ENCODE peak calls at places on chromosome 2, in four cellular contexts. G is A549, M is SK-N-SH, L is HepG2. J is an unnamed sample.

GRCh38 chr2:111678651-111679050 is 205.3 kb downstream of the ANAPC1 start:
- DNase-seq in M (no peak), G (no peak), L (no peak), J (no peak)

GRCh38 chr2:122236152-122236892 is 480.9 kb downstream of the TSN start:
- DNase-seq in M (peak; percentile 15), L (no peak), G (peak; percentile 64), J (no peak)

GRCh38 chr2:144099746-144100438 is 420.0 kb downstream of the ZEB2 start:
- DNase-seq in L (no peak), G (peak; percentile 52), M (no peak), J (no peak)

GRCh38 chr2:45264227-45265225 is 255.3 kb upstream of the SIX2 start:
- DNase-seq in M (no peak), L (no peak), G (no peak), J (no peak)

GRCh38 chr2:138445227-138445626 is 56.3 kb upstream of the SPOPL start:
- DNase-seq in G (no peak), M (peak; percentile 35), L (no peak), J (no peak)

GRCh38 chr2:174036825-174037224 is 71.7 kb upstream of the SP3 start:
- DNase-seq in M (no peak), L (no peak), G (no peak), J (peak; percentile 36)

GRCh38 chr2:186739739-186740138 is 45.9 kb downstream of the FAM171B start:
- DNase-seq in L (no peak), M (no peak), G (no peak), J (no peak)

GRCh38 chr2:174590928-174591648 is 6.5 kb downstream of the WIPF1 start:
- DNase-seq in L (no peak), G (no peak), M (no peak), J (no peak)

GRCh38 chr2:148042219-148042618 is 21.3 kb downstream of the MBD5 start:
- DNase-seq in L (no peak), G (no peak), M (no peak), J (no peak)
- TF ChIP-seq PBX3 in L (no peak), G (no peak), M (no peak), J (no peak)

GRCh38 chr2:231223001-231223375 is 24.6 kb downstream of the ARMC9 start:
- DNase-seq in M (no peak), L (no peak), G (no peak), J (no peak)

GRCh38 chr2:231223458-231223970 is 25.1 kb downstream of the ARMC9 start:
- DNase-seq in L (no peak), M (no peak), G (no peak), J (no peak)

GRCh38 chr2:231228223-231228622 is 29.8 kb downstream of the ARMC9 start:
- DNase-seq in L (no peak), M (no peak), G (no peak), J (peak; percentile 78)

GRCh38 chr2:231228974-231229373 is 30.5 kb downstream of the ARMC9 start:
- DNase-seq in G (no peak), L (no peak), M (peak; percentile 48), J (peak; percentile 11)

GRCh38 chr2:231227309-231228162 is 29.1 kb downstream of the ARMC9 start:
- DNase-seq in L (peak; percentile 84), G (peak; percentile 83), M (peak; percentile 85), J (peak; percentile 70)
- TF ChIP-seq PBX3 in L (no peak), G (no peak), M (peak; percentile 24), J (peak; percentile 68)

DNA sequence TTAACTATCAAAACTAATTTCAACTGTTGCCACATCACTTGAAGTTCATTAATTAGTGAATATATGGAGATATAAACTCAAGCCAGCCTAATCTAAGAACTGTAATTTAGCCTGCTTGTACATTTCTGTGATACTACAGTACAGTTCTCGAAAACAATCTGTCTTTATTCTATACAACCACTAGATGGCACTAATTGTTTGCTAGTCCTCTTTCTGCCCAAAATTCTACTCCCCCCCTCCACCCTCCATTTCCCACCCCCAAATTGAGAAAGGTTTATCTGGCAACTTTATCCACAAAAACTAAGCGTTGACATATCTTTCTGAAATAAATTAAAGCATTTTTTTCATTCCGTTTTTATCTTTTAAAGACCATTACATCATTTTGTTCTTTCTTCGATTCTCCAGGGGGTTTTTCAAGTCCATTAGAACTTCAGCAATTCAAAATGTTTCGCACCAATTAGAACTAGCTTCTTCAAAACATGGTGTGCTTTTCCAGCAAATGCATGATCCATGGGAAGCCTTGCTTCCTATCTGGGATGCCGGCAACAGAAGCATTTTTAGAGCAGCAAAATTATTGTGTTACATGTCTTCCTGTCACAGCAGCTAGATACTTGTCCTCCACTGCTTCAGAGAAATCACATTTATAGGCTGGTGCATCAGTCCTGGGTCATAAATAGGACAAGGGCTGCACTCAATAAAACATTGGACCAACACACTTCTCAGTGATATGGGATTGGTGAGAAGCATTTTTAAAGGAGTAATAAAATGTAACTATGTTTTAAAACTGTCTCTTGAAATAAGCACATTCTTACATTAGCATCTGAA is 241.3 kb downstream of the PAX3 start:
- DNase-seq in M (peak; percentile 46), L (no peak), G (no peak), J (no peak)
- TF ChIP-seq PBX3 in M (no peak), L (no peak), G (no peak), J (no peak)

DNA sequence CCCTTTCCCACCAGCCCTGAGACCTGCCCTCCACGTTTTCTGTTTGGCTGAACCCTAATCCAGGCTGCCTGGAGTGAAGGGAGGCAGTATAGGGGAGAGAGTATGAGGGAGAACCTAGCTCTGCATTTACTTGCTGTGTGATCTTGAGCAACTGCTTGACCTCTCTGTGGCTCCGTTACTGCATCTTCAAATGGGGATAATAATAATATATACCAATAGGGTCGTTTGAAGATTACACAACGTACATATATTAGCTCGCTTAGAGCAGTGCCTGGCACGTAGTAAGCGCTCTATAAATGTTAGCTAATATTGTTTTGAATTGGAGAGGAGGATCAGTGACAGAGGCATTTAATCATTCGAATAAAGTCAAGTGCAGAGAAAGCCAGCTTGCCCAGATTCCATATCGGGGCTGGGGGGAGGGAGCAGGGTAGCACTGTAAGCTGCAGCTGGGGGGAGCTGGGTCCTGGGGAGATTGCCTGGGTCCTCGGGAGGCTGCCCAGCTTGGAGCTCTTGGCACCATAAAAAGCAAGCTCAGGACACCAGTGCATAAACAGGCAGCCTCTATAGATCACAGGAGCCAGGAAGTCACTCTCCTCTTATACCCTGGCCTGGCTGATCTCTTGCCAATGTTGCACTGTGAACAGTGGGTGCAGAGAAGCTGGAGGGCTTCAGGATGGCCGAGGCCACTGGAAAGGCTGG is 19.1 kb downstream of the KCNK3 start:
- DNase-seq in M (no peak), L (no peak), G (no peak), J (no peak)
- TF ChIP-seq PBX3 in M (no peak), L (no peak), G (no peak), J (no peak)

GRCh38 chr2:159712194-159712928 is at the start of gene MARCHF7:
- DNase-seq in L (peak; percentile 95), M (peak; percentile 99), G (peak; percentile 97), J (peak; percentile 79)

GRCh38 chr2:159712929-159713575 is 746 bp downstream of the MARCHF7 start:
- DNase-seq in M (no peak), L (peak; percentile 9), G (peak; percentile 23), J (no peak)

GRCh38 chr2:159708066-159708760 is 4.1 kb upstream of the MARCHF7 start:
- DNase-seq in G (no peak), L (no peak), M (no peak), J (no peak)

GRCh38 chr2:159711562-159712193 is 628 bp upstream of the MARCHF7 start:
- DNase-seq in M (no peak), G (no peak), L (no peak), J (peak; percentile 30)

GRCh38 chr2:159710601-159711180 is 1.6 kb upstream of the MARCHF7 start:
- DNase-seq in G (no peak), M (no peak), L (no peak), J (no peak)
- TF ChIP-seq PBX3 in G (no peak), M (no peak), L (no peak), J (no peak)

DNA sequence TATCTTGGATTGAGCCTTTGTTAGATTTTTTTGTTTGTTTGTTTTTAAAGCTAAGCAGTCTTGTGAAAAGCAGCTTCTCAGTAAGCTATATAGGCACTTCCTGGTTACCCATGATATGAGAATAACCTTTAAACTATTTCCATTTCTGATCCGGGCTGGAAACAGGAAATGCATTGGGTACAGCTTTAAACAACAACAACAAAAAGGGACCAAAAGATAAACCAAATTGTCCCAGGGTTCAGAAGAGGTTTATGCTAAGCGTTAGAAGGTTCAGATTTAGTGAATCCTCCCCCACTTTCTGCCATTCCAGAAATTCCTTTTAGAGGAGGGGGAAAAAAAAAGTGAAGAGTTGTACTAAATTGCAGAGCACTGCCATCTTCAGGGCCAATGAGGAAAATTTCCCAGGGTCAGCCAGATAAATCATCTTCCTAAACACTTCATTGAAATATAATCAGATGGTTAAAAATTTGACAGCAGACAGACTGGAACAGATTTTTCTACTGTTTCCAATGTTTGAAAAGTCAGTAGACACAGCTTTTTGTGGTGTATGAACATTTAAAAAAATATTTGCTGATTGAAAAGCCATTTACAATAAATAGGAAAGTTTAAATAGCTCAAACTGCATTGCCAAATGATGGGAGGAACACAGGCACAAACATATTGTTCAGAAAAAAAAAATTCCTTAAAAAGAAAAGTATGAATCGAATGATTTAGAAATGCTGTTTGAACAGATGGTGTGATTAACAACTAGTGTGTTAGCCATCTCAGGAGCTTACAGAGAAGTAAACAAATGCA is 190.0 kb upstream of the TANK start:
- DNase-seq in L (peak; percentile 80), M (peak; percentile 69), G (peak; percentile 85), J (no peak)
- TF ChIP-seq PBX3 in L (no peak), M (peak; percentile 45), G (no peak), J (no peak)